ENCODE peak calls at places on chromosomes 4 and X, in five cellular contexts. V is GM13977, D is fibroblast of lung, Y is neural crest cell, S is body of pancreas. W is an unnamed sample.

GRCh38 chr4:36241771-36242170 is 2.5 kb downstream of the ARAP2 start:
- DNase-seq in V (peak; percentile 67), D (peak; percentile 1), Y (no peak), S (no peak), W (no peak)

GRCh38 chr4:178293601-178294000 is 851.4 kb upstream of the AGA start:
- DNase-seq in V (no peak), D (no peak), Y (no peak), S (no peak), W (no peak)

GRCh38 chr4:60531790-60532189 is 668.3 kb upstream of the ADGRL3 start:
- DNase-seq in V (no peak), D (no peak), Y (no peak), S (no peak), W (no peak)

GRCh38 chrX:29535212-29536162 is 679.9 kb upstream of the MAGEB2 start:
- DNase-seq in V (no peak), D (peak; percentile 11), Y (no peak), S (no peak), W (no peak)

GRCh38 chrX:140701480-140701879 is 8.1 kb upstream of the LINC00632 start:
- DNase-seq in V (no peak), D (peak; percentile 64), Y (no peak), S (peak; percentile 22), W (peak; percentile 12)

GRCh38 chrX:100194073-100194775 is 215.8 kb downstream of the PCDH19 start:
- DNase-seq in V (no peak), D (no peak), Y (no peak), S (no peak), W (no peak)

GRCh38 chr4:87209696-87210095 is 10.7 kb downstream of the KLHL8 start:
- DNase-seq in V (peak; percentile 39), D (no peak), Y (no peak), S (no peak), W (peak; percentile 55)

GRCh38 chrX:14777484-14777883 is 95.4 kb downstream of the FANCB start:
- DNase-seq in V (no peak), D (peak; percentile 23), Y (no peak), S (no peak), W (no peak)

GRCh38 chr4:144564358-144564757 is 81.6 kb upstream of the HHIP start:
- DNase-seq in V (no peak), D (no peak), Y (no peak), S (no peak), W (no peak)

GRCh38 chrX:118272237-118272636 is 73.7 kb upstream of the WDR44 start:
- DNase-seq in V (no peak), D (peak; percentile 60), Y (no peak), S (no peak), W (no peak)

GRCh38 chr4:123397276-123398150 is 918 bp downstream of the SPRY1 start:
- DNase-seq in V (peak; percentile 44), D (peak; percentile 42), Y (peak; percentile 59), S (peak; percentile 76), W (peak; percentile 76)

GRCh38 chr4:5141802-5142201 is 90.5 kb downstream of the STK32B start:
- DNase-seq in V (no peak), D (no peak), Y (no peak), S (no peak), W (no peak)

GRCh38 chrX:40531056-40531826 is 49.5 kb upstream of the ATP6AP2 start:
- DNase-seq in V (no peak), D (no peak), Y (no peak), S (no peak), W (no peak)

GRCh38 chr4:79827283-79827682 is 245.7 kb downstream of the ANTXR2 start:
- DNase-seq in V (no peak), D (no peak), Y (no peak), S (no peak), W (no peak)

GRCh38 chr4:174522183-174523002 is at the start of gene HPGD:
- DNase-seq in V (peak; percentile 22), D (no peak), Y (peak; percentile 26), S (peak; percentile 57), W (peak; percentile 87)

GRCh38 chrX:39808471-39808917 is 289.3 kb downstream of the BCOR start:
- DNase-seq in V (no peak), D (peak; percentile 68), Y (no peak), S (no peak), W (no peak)

GRCh38 chrX:83077606-83078005 is 430.5 kb upstream of the POU3F4 start:
- DNase-seq in V (no peak), D (no peak), Y (no peak), S (no peak), W (no peak)

GRCh38 chr4:135123632-135124031 is 922.0 kb upstream of the PABPC4L start:
- DNase-seq in V (no peak), D (peak; percentile 54), Y (no peak), S (no peak), W (no peak)

GRCh38 chrX:25558137-25558536 is 542.4 kb upstream of the ARX start:
- DNase-seq in V (no peak), D (no peak), Y (no peak), S (no peak), W (no peak)

GRCh38 chrX:16882702-16883486 is 12.7 kb upstream of the RBBP7 start:
- DNase-seq in V (peak; percentile 69), D (peak; percentile 70), Y (peak; percentile 80), S (peak; percentile 81), W (peak; percentile 86)

GRCh38 chrX:9668537-9668936 is 97.1 kb downstream of the GPR143 start:
- DNase-seq in V (no peak), D (peak; percentile 43), Y (no peak), S (no peak), W (no peak)

GRCh38 chr4:3791910-3792542 is 25.8 kb downstream of the ADRA2C start:
- DNase-seq in V (peak; percentile 63), D (no peak), Y (peak; percentile 67), S (peak; percentile 80), W (peak; percentile 47)

GRCh38 chr4:122588453-122589238 is 32.2 kb downstream of the IL21 start:
- DNase-seq in V (no peak), D (peak; percentile 82), Y (no peak), S (no peak), W (no peak)

GRCh38 chr4:89492476-89493110 is 185.0 kb upstream of the GPRIN3 start:
- DNase-seq in V (no peak), D (peak; percentile 98), Y (no peak), S (no peak), W (no peak)

GRCh38 chr4:179624768-179625181 is 2182.5 kb upstream of the AGA start:
- DNase-seq in V (no peak), D (peak; percentile 74), Y (no peak), S (peak; percentile 10), W (no peak)

GRCh38 chr4:36220776-36221175 is 23.5 kb downstream of the ARAP2 start:
- DNase-seq in V (no peak), D (no peak), Y (no peak), S (no peak), W (no peak)

GRCh38 chrX:18252644-18253359 is 32.1 kb upstream of the BEND2 start:
- DNase-seq in V (no peak), D (peak; percentile 29), Y (no peak), S (peak; percentile 8), W (no peak)

GRCh38 chrX:25019707-25020390 is 4.1 kb upstream of the ARX start:
- DNase-seq in V (no peak), D (no peak), Y (no peak), S (no peak), W (no peak)

GRCh38 chrX:69231903-69232302 is 66.7 kb upstream of the PJA1 start:
- DNase-seq in V (no peak), D (no peak), Y (no peak), S (no peak), W (no peak)

GRCh38 chr4:83328486-83328885 is 6.2 kb downstream of the HPSE start:
- DNase-seq in V (no peak), D (no peak), Y (no peak), S (no peak), W (no peak)

GRCh38 chr4:38279650-38280322 is 319.6 kb downstream of the PTTG2 start:
- DNase-seq in V (no peak), D (no peak), Y (no peak), S (no peak), W (no peak)

GRCh38 chr4:112448211-112448745 is 67.7 kb downstream of the NEUROG2 start:
- DNase-seq in V (no peak), D (no peak), Y (no peak), S (no peak), W (no peak)

GRCh38 chr4:1601852-1602525 is 82.1 kb downstream of the FAM53A start:
- DNase-seq in V (no peak), D (no peak), Y (no peak), S (no peak), W (no peak)
- TF ChIP-seq CTCF in V (no peak), D (no peak), Y (no peak), S (no peak), W (no peak)

DNA sequence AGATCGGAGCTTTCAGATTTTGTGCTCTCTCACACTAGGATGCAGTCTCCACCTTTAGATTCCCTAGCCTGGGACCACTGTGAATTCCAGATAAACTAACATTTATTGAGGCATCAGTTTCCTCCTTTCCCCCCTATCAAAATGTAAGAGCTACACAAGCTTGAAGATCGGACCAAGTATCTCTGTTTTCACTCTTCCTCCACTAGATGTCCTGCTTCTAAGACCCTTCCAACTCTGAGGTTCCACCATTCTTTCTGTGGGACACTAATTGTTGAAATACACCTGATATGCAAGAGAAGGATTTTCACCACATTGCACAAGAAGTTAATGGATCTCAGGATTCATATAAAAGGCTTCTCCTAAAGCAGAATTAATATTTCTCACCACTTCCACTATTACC is 43.0 kb upstream of the PHOX2B start:
- DNase-seq in V (no peak), D (no peak), Y (no peak), S (no peak), W (no peak)
- TF ChIP-seq CTCF in V (no peak), D (no peak), Y (no peak), S (no peak), W (no peak)

DNA sequence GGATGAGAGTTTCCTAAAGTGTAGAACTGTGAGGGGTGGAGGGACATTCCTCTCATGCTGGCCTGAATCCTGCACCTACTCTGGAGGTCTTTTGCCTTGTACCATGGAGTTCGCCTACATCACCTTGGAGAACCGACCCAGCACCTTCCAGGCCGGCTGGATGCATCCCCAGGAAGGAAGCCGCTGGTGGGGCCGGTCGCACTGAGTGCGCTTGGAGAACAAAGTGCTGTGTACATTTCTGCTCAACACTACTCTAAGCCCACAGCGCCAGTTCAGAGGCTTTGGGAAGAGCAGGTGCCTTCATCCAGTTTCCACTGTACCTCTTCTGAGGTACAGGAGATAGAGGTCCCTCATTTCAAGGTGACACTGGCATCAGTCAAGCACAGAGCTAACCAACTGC is 15.4 kb upstream of the IRF2 start:
- DNase-seq in V (no peak), D (no peak), Y (no peak), S (no peak), W (no peak)
- TF ChIP-seq CTCF in V (no peak), D (no peak), Y (no peak), S (no peak), W (no peak)

GRCh38 chr4:139853309-139853708 is 187.7 kb downstream of the MGST2 start:
- DNase-seq in V (no peak), D (no peak), Y (no peak), S (no peak), W (no peak)
- TF ChIP-seq CTCF in V (no peak), D (no peak), Y (no peak), S (no peak), W (no peak)